ENCODE peak calls at places on chromosome 21, in six cellular contexts. D is Peyer's patch; M is stomach; Y is right lobe of liver; O is brain microvascular endothelial cell; S is CD8-positive, alpha-beta T cell. N is an unnamed sample.

GRCh38 chr21:26124896-26125295 is 45.7 kb downstream of the APP start:
- DNase-seq in M (no peak), D (no peak), Y (no peak), S (no peak), O (no peak), N (no peak)

GRCh38 chr21:26409735-26410134 is 163.4 kb downstream of the CYYR1 start:
- DNase-seq in M (no peak), S (no peak), D (no peak), Y (no peak), O (no peak), N (no peak)

GRCh38 chr21:44925027-44925755 is 4.5 kb upstream of the ITGB2 start:
- DNase-seq in O (no peak), S (peak), Y (no peak), D (no peak), M (no peak), N (no peak)

GRCh38 chr21:27648560-27648959 is 681.7 kb upstream of the ADAMTS5 start:
- DNase-seq in M (no peak), O (peak), D (no peak), Y (no peak), S (no peak), N (no peak)

GRCh38 chr21:22584308-22584707 is 1586.1 kb downstream of the NCAM2 start:
- DNase-seq in D (no peak), O (no peak), Y (no peak), M (no peak), S (no peak), N (no peak)

GRCh38 chr21:39375446-39375845 is 26.6 kb upstream of the HMGN1 start:
- DNase-seq in D (no peak), Y (no peak), M (no peak), O (no peak), S (no peak), N (no peak)

GRCh38 chr21:42737969-42738590 is 84.7 kb downstream of the PDE9A start:
- DNase-seq in Y (peak), S (peak), D (peak), O (no peak), M (peak), N (peak)

GRCh38 chr21:20207335-20207734 is 790.9 kb upstream of the NCAM2 start:
- DNase-seq in M (no peak), O (no peak), Y (no peak), D (no peak), S (no peak), N (no peak)

GRCh38 chr21:38416791-38417190 is 81.5 kb downstream of the ERG start:
- DNase-seq in O (no peak), S (no peak), D (no peak), M (no peak), Y (no peak), N (no peak)

GRCh38 chr21:41302976-41303375 is 13.6 kb upstream of the FAM3B start:
- DNase-seq in Y (no peak), S (no peak), O (no peak), D (no peak), M (no peak), N (no peak)

GRCh38 chr21:16418211-16418610 is 688.4 kb downstream of the USP25 start:
- DNase-seq in Y (no peak), O (no peak), M (no peak), S (no peak), D (no peak), N (no peak)

GRCh38 chr21:42302292-42302650 is 12.9 kb downstream of the TFF3 start:
- DNase-seq in O (no peak), Y (no peak), S (no peak), M (no peak), D (peak), N (no peak)

GRCh38 chr21:38439336-38439900 is 58.9 kb downstream of the ERG start:
- DNase-seq in M (no peak), S (no peak), O (no peak), D (no peak), Y (no peak), N (no peak)

GRCh38 chr21:43367296-43367695 is 59.6 kb downstream of the SIK1 start:
- DNase-seq in M (no peak), D (no peak), S (no peak), Y (no peak), O (no peak), N (no peak)

GRCh38 chr21:42281196-42281680 is 34.0 kb downstream of the TFF3 start:
- DNase-seq in M (no peak), S (no peak), O (no peak), Y (no peak), D (no peak), N (no peak)

GRCh38 chr21:42746240-42746592 is 92.8 kb downstream of the PDE9A start:
- DNase-seq in D (no peak), O (no peak), S (no peak), Y (no peak), M (no peak), N (peak)

GRCh38 chr21:21137986-21138385 is 139.8 kb downstream of the NCAM2 start:
- DNase-seq in Y (no peak), M (no peak), D (no peak), S (no peak), O (peak), N (no peak)

GRCh38 chr21:36966846-36967657 is 583 bp upstream of the HLCS start:
- DNase-seq in M (no peak), S (peak), Y (no peak), O (peak), D (no peak), N (no peak)

GRCh38 chr21:43684424-43684823 is 25.1 kb downstream of the RRP1B start:
- DNase-seq in S (no peak), Y (no peak), D (no peak), O (no peak), M (no peak), N (no peak)

GRCh38 chr21:25970254-25970930 is 200.2 kb downstream of the APP start:
- DNase-seq in S (no peak), Y (no peak), D (no peak), O (peak), M (no peak), N (no peak)

GRCh38 chr21:42906222-42906621 is 13.1 kb downstream of the NDUFV3 start:
- DNase-seq in D (no peak), S (no peak), M (no peak), Y (no peak), O (no peak), N (no peak)

GRCh38 chr21:41752231-41752681 is 14.6 kb downstream of the RIPK4 start:
- DNase-seq in S (no peak), M (no peak), Y (no peak), O (no peak), D (peak), N (no peak)

GRCh38 chr21:15874610-15875009 is 144.8 kb downstream of the USP25 start:
- DNase-seq in Y (no peak), M (no peak), S (no peak), D (no peak), O (no peak), N (no peak)

GRCh38 chr21:27423073-27423472 is 456.2 kb upstream of the ADAMTS5 start:
- DNase-seq in M (peak), O (peak), S (no peak), D (no peak), Y (no peak), N (no peak)

GRCh38 chr21:45982758-45983731 is 1.5 kb downstream of the COL6A1 start:
- DNase-seq in Y (peak), M (no peak), O (no peak), D (peak), S (peak), N (peak)
- H3K27ac ChIP-seq in Y (no peak), M (peak), O (peak), D (peak), S (no peak), N (peak)

DNA sequence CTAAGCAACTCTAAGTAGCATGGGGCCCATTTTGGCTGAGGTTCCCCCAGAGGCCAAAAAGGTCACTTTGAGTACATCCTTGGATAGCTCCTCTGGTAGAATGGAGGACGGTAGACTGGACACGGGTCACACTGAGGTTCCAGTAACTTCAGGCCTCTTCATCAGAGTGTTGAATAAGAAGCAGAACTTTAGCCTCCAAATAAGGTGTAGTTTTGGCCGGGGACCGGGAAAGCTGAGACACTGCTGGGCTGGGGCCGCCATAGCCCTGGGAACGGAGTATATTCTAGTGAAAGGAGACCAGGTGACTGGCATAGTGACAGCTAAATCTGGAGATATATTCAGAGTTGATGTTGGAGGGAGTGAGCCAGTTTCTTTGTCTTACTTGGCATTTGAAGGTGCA is 84.0 kb downstream of the EVA1C start:
- DNase-seq in Y (no peak), D (no peak), S (no peak), O (no peak), M (no peak), N (no peak)
- H3K27ac ChIP-seq in Y (no peak), D (no peak), S (no peak), O (no peak), M (no peak), N (no peak)

GRCh38 chr21:28671549-28672195 is 321.0 kb downstream of the LTN1 start:
- DNase-seq in O (no peak), Y (no peak), S (no peak), M (no peak), D (no peak), N (no peak)

GRCh38 chr21:28674807-28675206 is 317.9 kb downstream of the LTN1 start:
- DNase-seq in O (no peak), S (no peak), M (no peak), D (no peak), Y (no peak), N (no peak)

GRCh38 chr21:28669978-28670377 is 322.7 kb downstream of the LTN1 start:
- DNase-seq in S (no peak), D (no peak), Y (no peak), O (no peak), M (no peak), N (no peak)

GRCh38 chr21:28675265-28676041 is 317.2 kb downstream of the LTN1 start:
- DNase-seq in D (no peak), S (no peak), M (no peak), Y (no peak), O (no peak), N (no peak)
- H3K27ac ChIP-seq in D (no peak), S (no peak), M (peak), Y (no peak), O (no peak), N (peak)

GRCh38 chr21:17794631-17795030 is 24.5 kb downstream of the C21orf91 start:
- DNase-seq in M (no peak), Y (no peak), O (no peak), D (no peak), S (no peak), N (no peak)
- H3K27ac ChIP-seq in M (peak), Y (peak), O (no peak), D (peak), S (no peak), N (peak)

GRCh38 chr21:34885125-34885524 is 164.0 kb downstream of the RUNX1 start:
- DNase-seq in S (no peak), M (no peak), Y (no peak), O (no peak), D (no peak), N (no peak)
- H3K27ac ChIP-seq in S (no peak), M (peak), Y (peak), O (peak), D (peak), N (peak)

N was measured in upper lobe of right lung.